ENCODE peak calls at places on chromosome 4, in seven cellular contexts. M is body of pancreas, S is right lobe of liver, C is HCT116, A is transverse colon, K is breast epithelium, R is sigmoid colon. W is an unnamed sample.

GRCh38 chr4:4430492-4431195 is 43.7 kb downstream of the NSG1 start:
- DNase-seq in M (peak; percentile 39), S (no peak), C (peak; percentile 39), A (no peak), K (no peak), R (no peak), W (peak; percentile 6)

GRCh38 chr4:141565379-141566089 is 70.8 kb upstream of the IL15 start:
- DNase-seq in M (no peak), S (no peak), C (no peak), A (no peak), K (no peak), R (no peak), W (no peak)

GRCh38 chr4:48602222-48602621 is 112.2 kb downstream of the ZAR1 start:
- DNase-seq in M (no peak), S (no peak), C (no peak), A (no peak), K (no peak), R (no peak), W (no peak)

GRCh38 chr4:121226362-121226761 is 62.2 kb upstream of the TNIP3 start:
- DNase-seq in M (no peak), S (no peak), C (no peak), A (no peak), K (no peak), R (no peak), W (no peak)

GRCh38 chr4:63308702-63309101 is 1100.5 kb downstream of the TECRL start:
- DNase-seq in M (no peak), S (no peak), C (no peak), A (no peak), K (no peak), R (no peak), W (no peak)

GRCh38 chr4:176443117-176443516 is 123.4 kb downstream of the SPCS3 start:
- DNase-seq in M (no peak), S (no peak), C (peak; percentile 56), A (no peak), K (no peak), R (no peak), W (no peak)

GRCh38 chr4:186570193-186570996 is 15.0 kb upstream of the MTNR1A start:
- DNase-seq in M (peak; percentile 57), S (no peak), C (no peak), A (peak; percentile 67), K (no peak), R (no peak), W (no peak)

GRCh38 chr4:45036677-45037076 is 310.3 kb upstream of the GNPDA2 start:
- DNase-seq in M (no peak), S (no peak), C (no peak), A (no peak), K (no peak), R (no peak), W (no peak)

GRCh38 chr4:2290974-2291704 is 29.2 kb upstream of the MXD4 start:
- DNase-seq in M (no peak), S (no peak), C (no peak), A (peak; percentile 51), K (peak; percentile 31), R (peak; percentile 52), W (no peak)

GRCh38 chr4:116702949-116703348 is 382.4 kb downstream of the TRAM1L1 start:
- DNase-seq in M (peak; percentile 30), S (no peak), C (no peak), A (no peak), K (no peak), R (no peak), W (no peak)

GRCh38 chr4:103998752-103999151 is 279.0 kb upstream of the TACR3 start:
- DNase-seq in M (no peak), S (no peak), C (no peak), A (no peak), K (no peak), R (no peak), W (no peak)

GRCh38 chr4:55075376-55075775 is 50.0 kb downstream of the KDR start:
- DNase-seq in M (no peak), S (no peak), C (no peak), A (no peak), K (no peak), R (no peak), W (no peak)

GRCh38 chr4:55458164-55458563 is 62.4 kb downstream of the TMEM165 start:
- DNase-seq in M (no peak), S (no peak), C (no peak), A (no peak), K (no peak), R (no peak), W (no peak)

GRCh38 chr4:7120341-7120740 is 52.5 kb upstream of the GRPEL1 start:
- DNase-seq in M (no peak), S (no peak), C (peak; percentile 16), A (no peak), K (no peak), R (no peak), W (no peak)

GRCh38 chr4:68907230-68907629 is 44.4 kb downstream of the UGT2A3 start:
- DNase-seq in M (no peak), S (no peak), C (no peak), A (no peak), K (no peak), R (no peak), W (no peak)

GRCh38 chr4:53688186-53688790 is 97.0 kb upstream of the LNX1 start:
- DNase-seq in M (peak; percentile 23), S (no peak), C (no peak), A (no peak), K (no peak), R (no peak), W (no peak)

GRCh38 chr4:162350331-162350730 is 186.5 kb upstream of the FSTL5 start:
- DNase-seq in M (no peak), S (no peak), C (no peak), A (no peak), K (no peak), R (no peak), W (no peak)

DNA sequence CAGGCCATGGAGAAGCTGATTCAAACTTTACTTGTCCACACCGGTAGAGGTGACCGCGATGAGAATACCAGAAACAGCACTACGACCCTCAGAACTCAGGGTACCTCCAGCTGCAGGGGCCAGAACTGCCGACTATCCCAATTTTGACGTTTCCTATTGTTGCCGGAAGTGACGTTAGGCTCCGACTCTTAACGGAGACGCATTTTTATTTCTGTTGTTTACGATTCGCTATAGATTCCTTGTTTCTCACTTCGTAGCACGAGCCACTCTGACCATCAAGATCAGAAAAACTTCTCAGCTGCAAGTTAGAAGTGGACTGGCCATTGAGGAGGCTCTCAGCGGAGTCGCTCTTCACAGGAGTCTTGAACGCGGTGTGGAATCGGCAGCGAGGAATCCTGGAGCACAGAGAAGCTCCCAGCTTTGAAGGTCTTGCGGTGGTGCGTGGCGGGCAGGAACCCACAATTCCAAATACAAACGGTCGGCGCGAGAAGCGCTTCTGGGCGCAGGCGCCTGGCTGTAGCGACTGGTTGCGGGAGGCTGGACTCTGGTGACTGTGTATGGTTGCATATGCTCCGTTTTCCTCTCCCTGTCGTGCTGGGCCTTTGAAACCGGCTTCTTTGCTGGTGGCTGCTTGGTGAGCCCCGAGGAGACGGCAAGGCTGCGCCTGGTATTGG is at the start of the genes CEP44 and FBXO8:
- DNase-seq in M (peak; percentile 76), S (peak; percentile 84), C (peak; percentile 72), A (peak; percentile 72), K (peak; percentile 64), R (peak; percentile 87), W (peak; percentile 80)
- TF ChIP-seq POLR2A in M (peak; percentile 75), S (no peak), C (peak; percentile 65), A (peak; percentile 50), K (no peak), R (no peak), W (peak; percentile 17)

DNA sequence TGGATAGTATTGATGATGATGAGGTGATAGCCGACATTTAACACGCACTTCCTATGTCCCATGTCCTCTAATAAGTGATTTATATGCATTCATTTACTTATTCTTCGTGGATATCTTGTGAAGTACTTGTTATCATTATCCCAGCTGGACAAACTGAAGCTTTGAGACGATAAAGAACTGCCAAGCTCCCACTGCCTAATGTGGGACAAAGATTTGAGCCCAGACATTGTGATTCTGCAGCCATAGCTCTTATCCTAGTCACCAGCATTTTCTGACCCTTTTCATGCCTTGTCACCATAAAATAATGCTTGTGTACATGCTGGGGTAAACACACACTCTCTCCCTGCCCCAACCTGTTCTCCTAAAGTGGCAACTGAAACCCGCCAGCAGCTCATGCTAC is 92.5 kb downstream of the RAPGEF2 start:
- DNase-seq in M (no peak), S (no peak), C (no peak), A (no peak), K (no peak), R (no peak), W (no peak)
- H3K27ac ChIP-seq in M (no peak overlapping the region), S (no peak overlapping the region), C (no peak overlapping the region), A (no peak overlapping the region), K (no peak overlapping the region), R (no peak overlapping the region), W (no peak overlapping the region)

GRCh38 chr4:163495900-163496299 is 1.4 kb downstream of the TMA16 start:
- DNase-seq in M (no peak), S (no peak), C (no peak), A (no peak), K (no peak), R (no peak), W (no peak)

GRCh38 chr4:163489929-163490328 is 4.6 kb upstream of the TMA16 start:
- DNase-seq in M (no peak), S (no peak), C (no peak), A (no peak), K (no peak), R (no peak), W (no peak)

GRCh38 chr4:163493643-163494359 is 689 bp upstream of the TMA16 start:
- DNase-seq in M (no peak), S (peak; percentile 52), C (no peak), A (peak; percentile 52), K (no peak), R (no peak), W (no peak)

GRCh38 chr4:163492951-163493504 is 1.5 kb upstream of the TMA16 start:
- DNase-seq in M (no peak), S (no peak), C (peak; percentile 73), A (no peak), K (no peak), R (no peak), W (no peak)

DNA sequence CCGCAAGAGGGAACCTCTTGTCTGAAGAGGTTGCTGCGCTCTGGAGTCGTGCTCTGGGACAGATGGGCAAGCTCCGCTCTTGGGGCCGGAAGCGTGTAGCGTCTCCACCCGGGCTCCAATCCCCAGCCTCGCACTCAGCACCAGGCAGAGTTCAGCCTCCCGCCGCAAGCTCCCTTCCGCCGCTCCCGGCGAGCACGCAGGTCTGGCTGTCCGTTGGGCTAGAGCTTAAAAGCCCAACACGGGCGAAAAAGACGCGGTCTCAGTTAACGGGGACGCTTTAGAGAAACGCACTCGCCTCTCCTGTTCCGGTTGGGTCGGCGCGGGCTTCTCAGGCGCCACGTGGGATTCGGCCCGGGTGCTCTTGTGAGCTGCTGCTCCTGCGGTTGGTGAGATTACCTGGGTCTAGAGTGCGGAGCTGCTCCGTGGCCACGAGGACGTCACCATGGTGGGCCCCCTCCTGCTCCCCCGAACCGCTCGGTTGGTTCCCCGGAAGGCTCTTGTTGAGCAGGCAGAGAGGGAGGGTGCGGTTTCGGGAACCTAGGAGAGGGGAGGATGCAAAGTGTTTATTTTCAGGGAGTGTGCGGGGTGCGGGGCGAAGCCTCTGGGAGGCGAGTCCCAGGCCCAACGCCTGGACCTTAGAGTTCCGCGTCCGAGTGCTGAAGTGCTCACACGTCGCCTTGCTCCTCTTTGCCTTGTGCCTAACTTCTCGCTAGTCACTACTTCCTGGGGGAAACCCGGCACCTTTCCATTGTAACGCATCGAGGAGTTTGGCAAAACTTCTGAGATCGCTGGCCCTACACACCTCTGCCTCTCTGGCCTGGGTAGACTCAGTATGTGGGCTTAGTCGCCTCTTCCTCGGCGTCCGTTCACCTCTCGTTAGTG is at the start of gene TMA16:
- DNase-seq in M (peak; percentile 89), S (peak; percentile 87), C (peak; percentile 93), A (peak; percentile 88), K (peak; percentile 78), R (peak; percentile 91), W (peak; percentile 92)
- TF ChIP-seq POLR2A in M (peak; percentile 90), S (peak; percentile 66), C (peak; percentile 87), A (peak; percentile 70), K (no peak), R (peak; percentile 9), W (peak; percentile 33)

GRCh38 chr4:169774466-169775445 is 17.0 kb upstream of the HPF1 start:
- DNase-seq in M (peak; percentile 29), S (peak; percentile 55), C (no peak), A (no peak), K (no peak), R (no peak), W (peak; percentile 68)
- H3K27ac ChIP-seq in M (no peak overlapping the region), S (no peak overlapping the region), C (no peak overlapping the region), A (no peak overlapping the region), K (no peak overlapping the region), R (no peak overlapping the region), W (no peak overlapping the region)